ENCODE peak calls at places on chromosomes 12 and 14, in five cellular contexts. I is right atrium auricular region, E is endodermal cell, O is lung, S is aorta. W is an unnamed sample. For H3K27me3 and H3K36me3, the result is how much of the 10 kb centered on the place peaks cover.

GRCh38 chr12:11508699-11509098 is 113.3 kb upstream of the PRB2 start:
- DNase-seq in I (no peak), E (peak), O (no peak), S (no peak), W (no peak)

GRCh38 chr14:67514203-67514607 is 18.9 kb upstream of the PLEKHH1 start:
- DNase-seq in I (no peak), E (no peak), O (no peak), S (peak), W (peak)

GRCh38 chr14:94113908-94114588 is 3.5 kb downstream of the IFI27 start:
- DNase-seq in I (no peak), E (peak), O (no peak), S (no peak), W (no peak)

GRCh38 chr12:13175499-13175898 is 21.0 kb upstream of the EMP1 start:
- DNase-seq in I (no peak), E (no peak), O (no peak), S (no peak), W (no peak)

GRCh38 chr12:84826925-84827324 is 85.7 kb downstream of the SLC6A15 start:
- DNase-seq in I (no peak), E (no peak), O (no peak), S (no peak), W (no peak)

GRCh38 chr14:93163570-93163969 is 21.1 kb downstream of the MOAP1 start:
- DNase-seq in I (no peak), E (no peak), O (no peak), S (no peak), W (no peak)

GRCh38 chr12:63319386-63319785 is 168.4 kb upstream of the AVPR1A start:
- DNase-seq in I (no peak), E (peak), O (no peak), S (no peak), W (peak)

GRCh38 chr14:89411976-89412375 is 5.1 kb downstream of the FOXN3 start:
- DNase-seq in I (no peak), E (no peak), O (no peak), S (no peak), W (no peak)

GRCh38 chr14:65222434-65222833 is 120.1 kb upstream of the MAX start:
- DNase-seq in I (no peak), E (peak), O (peak), S (peak), W (peak)

GRCh38 chr14:99806841-99807240 is 13.6 kb downstream of the EML1 start:
- DNase-seq in I (no peak), E (no peak), O (no peak), S (no peak), W (no peak)

GRCh38 chr14:105067140-105067968 is 2.1 kb upstream of the GPR132 start:
- DNase-seq in I (no peak), E (peak), O (no peak), S (peak), W (no peak)

GRCh38 chr12:118374909-118375308 is 1.4 kb upstream of the SUDS3 start:
- DNase-seq in I (no peak), E (no peak), O (no peak), S (no peak), W (no peak)

GRCh38 chr12:131041216-131041967 is 87.7 kb downstream of the ADGRD1 start:
- DNase-seq in I (no peak), E (no peak), O (no peak), S (no peak), W (peak)

GRCh38 chr12:111597731-111598636 is 1.1 kb downstream of the ATXN2 start:
- DNase-seq in I (no peak), E (peak), O (peak), S (peak), W (peak)

GRCh38 chr12:30438526-30439120 is 257.0 kb downstream of the IPO8 start:
- DNase-seq in I (no peak), E (no peak), O (no peak), S (no peak), W (no peak)

GRCh38 chr14:52279405-52279804 is 11.9 kb downstream of the PTGDR start:
- DNase-seq in I (no peak), E (no peak), O (no peak), S (no peak), W (no peak)

GRCh38 chr12:125186471-125187147 is 121.4 kb downstream of the AACS start:
- DNase-seq in I (no peak), E (peak), O (no peak), S (no peak), W (peak)
- H3K4me3 ChIP-seq in I (peak), E (peak), O (no peak), S (peak), W (peak)

GRCh38 chr12:15886372-15887042 is 4.3 kb downstream of the STRAP start:
- DNase-seq in I (no peak), E (no peak), O (no peak), S (no peak), W (no peak)

GRCh38 chr12:15880721-15881120 is 1.5 kb upstream of the STRAP start:
- DNase-seq in I (no peak), E (no peak), O (no peak), S (no peak), W (no peak)

GRCh38 chr12:15883536-15883935 is 1.3 kb downstream of the STRAP start:
- DNase-seq in I (no peak), E (no peak), O (no peak), S (no peak), W (no peak)

GRCh38 chr12:15879413-15879812 is 2.8 kb upstream of the STRAP start:
- DNase-seq in I (no peak), E (no peak), O (no peak), S (no peak), W (no peak)

DNA sequence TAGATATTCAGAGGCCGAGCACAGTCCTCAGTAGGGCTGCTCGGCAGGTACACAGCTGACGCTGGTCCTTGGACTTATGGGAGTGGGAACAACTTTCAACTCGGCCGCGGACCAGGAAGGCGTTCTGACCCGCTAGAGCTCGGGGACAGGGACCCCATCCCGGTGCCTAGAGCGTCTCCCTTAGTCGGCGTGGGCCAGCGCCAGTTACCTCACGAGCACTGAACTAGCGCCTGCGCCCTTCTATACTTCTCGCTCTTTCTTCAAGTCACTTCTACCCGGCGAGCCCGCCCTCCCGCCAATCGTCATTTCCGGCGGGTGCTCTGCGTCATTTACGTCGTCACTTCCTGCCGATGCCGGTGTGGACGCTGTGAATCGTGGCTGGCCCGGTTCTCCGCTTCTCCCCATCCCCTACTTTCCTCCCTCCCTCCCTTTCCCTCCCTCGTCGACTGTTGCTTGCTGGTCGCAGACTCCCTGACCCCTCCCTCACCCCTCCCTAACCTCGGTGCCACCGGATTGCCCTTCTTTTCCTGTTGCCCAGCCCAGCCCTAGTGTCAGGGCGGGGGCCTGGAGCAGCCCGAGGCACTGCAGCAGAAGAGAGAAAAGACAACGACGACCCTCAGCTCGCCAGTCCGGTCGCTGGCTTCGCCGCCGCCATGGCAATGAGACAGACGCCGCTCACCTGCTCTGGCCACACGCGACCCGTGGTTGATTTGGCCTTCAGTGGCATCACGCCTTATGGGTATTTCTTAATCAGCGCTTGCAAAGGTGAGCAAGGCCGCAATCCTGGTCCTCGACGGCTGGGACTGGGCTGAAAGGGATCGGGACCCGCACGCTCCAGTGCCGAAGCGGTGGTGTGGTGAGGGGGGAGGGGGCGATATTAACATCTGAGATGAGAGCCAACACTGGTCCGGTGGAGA is at the start of gene STRAP:
- DNase-seq in I (peak), E (peak), O (peak), S (peak), W (peak)
- H3K27me3 ChIP-seq in I (under half), E (under half), O (under half), S (under half), W (under half)

GRCh38 chr12:123251403-123252076 is 18.3 kb downstream of the MTRFR start:
- DNase-seq in I (no peak), E (peak), O (no peak), S (no peak), W (no peak)
- H3K36me3 ChIP-seq in I (under half), E (under half), O (under half), S (under half), W (under half)

GRCh38 chr12:104953323-104953722 is 4.8 kb downstream of the SLC41A2 start:
- DNase-seq in I (no peak), E (no peak), O (no peak), S (no peak), W (no peak)
- H3K4me3 ChIP-seq in I (no peak), E (no peak), O (no peak), S (no peak), W (no peak)

GRCh38 chr12:54213084-54213483 is 24.3 kb upstream of the SMUG1 start:
- DNase-seq in I (no peak), E (peak), O (no peak), S (peak), W (no peak)

GRCh38 chr12:54214553-54215374 is 26.0 kb upstream of the SMUG1 start:
- DNase-seq in I (peak), E (peak), O (peak), S (peak), W (peak)

GRCh38 chr12:54210400-54210790 is 21.6 kb upstream of the SMUG1 start:
- DNase-seq in I (no peak), E (peak), O (no peak), S (no peak), W (no peak)

GRCh38 chr12:54208591-54208990 is 19.8 kb upstream of the SMUG1 start:
- DNase-seq in I (no peak), E (no peak), O (no peak), S (no peak), W (no peak)

GRCh38 chr12:54211920-54212319 is 23.1 kb upstream of the SMUG1 start:
- DNase-seq in I (no peak), E (no peak), O (no peak), S (peak), W (no peak)
- H3K27me3 ChIP-seq in I (under half), E (under half), O (under half), S (under half), W (under half)

GRCh38 chr12:48694038-48694437 is 12.0 kb upstream of the KANSL2 start:
- DNase-seq in I (no peak), E (no peak), O (no peak), S (no peak), W (no peak)

GRCh38 chr12:48691826-48692473 is 9.9 kb upstream of the KANSL2 start:
- DNase-seq in I (no peak), E (no peak), O (no peak), S (no peak), W (no peak)

GRCh38 chr12:48695859-48696258 is 13.8 kb upstream of the KANSL2 start:
- DNase-seq in I (no peak), E (no peak), O (no peak), S (no peak), W (no peak)

GRCh38 chr12:48693572-48693971 is 11.5 kb upstream of the KANSL2 start:
- DNase-seq in I (no peak), E (no peak), O (no peak), S (no peak), W (no peak)

DNA sequence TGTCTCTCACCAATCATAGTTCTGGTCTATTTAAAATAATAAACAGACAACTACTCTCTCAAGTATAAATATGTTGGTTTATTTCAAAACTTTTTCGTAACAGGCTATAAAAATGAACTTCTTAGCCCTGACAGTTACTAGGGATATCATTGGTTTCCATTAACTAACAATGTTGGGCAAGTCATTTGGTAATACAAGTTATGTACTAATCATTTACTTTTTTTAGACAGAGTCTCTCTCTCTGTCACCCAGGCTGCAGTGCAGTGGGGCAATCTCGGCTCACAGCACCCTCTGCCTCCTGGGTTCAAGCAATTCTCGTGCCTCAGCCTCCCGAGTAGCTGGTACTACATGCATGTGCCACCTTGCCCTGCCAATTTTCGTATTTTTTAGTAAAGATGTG is 14.6 kb upstream of the KANSL2 start:
- DNase-seq in I (no peak), E (no peak), O (no peak), S (no peak), W (no peak)
- H3K36me3 ChIP-seq in I (half or more), E (half or more), O (under half), S (under half), W (under half)

GRCh38 chr12:5432011-5432400 is at the start of gene NTF3:
- DNase-seq in I (no peak), E (peak), O (no peak), S (peak), W (peak)

GRCh38 chr12:5434647-5434968 is 2.7 kb downstream of the NTF3 start:
- DNase-seq in I (no peak), E (no peak), O (no peak), S (no peak), W (no peak)

GRCh38 chr12:5435161-5435560 is 3.3 kb downstream of the NTF3 start:
- DNase-seq in I (no peak), E (peak), O (no peak), S (no peak), W (no peak)

GRCh38 chr12:5433081-5433839 is 1.4 kb downstream of the NTF3 start:
- DNase-seq in I (no peak), E (peak), O (no peak), S (no peak), W (peak)

DNA sequence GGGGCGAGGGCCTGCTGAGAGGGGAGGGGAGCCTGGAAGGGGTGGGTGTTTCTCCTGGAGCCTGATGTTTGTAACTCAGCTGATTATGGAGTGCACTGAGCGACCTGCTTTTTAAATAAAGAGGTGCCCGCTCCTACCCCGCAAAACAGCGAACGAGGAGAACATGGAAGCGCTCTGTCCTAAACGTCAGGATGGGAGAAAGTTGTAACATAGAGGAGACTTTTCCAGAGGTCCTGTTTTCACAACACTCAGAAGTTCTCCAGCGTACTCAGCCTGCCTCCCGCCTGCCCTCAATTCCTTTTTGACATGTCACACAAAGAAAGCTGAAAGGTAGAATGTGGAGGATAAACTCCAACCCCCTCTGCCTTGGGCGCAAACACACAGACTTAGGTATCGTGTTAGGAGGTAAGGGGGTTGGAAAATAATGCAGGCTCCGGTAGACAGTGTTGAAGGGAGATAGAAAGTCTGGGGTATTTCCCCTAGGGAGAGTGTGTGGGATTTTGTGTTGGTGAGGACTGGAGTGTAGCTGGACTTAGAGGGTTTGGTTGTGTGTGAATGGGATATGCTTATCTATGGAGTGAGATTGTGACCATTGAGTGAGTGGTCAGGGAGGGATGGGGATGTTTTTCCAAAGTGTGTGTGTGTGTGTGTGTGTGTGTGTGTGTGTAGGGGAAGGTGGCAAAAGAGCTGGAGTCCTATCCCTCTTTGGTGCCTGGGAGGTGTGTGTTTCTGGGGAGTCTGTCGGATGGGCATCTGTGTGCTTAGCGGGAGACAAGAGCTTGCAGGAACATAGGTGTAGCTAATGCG is 2.1 kb downstream of the NTF3 start:
- DNase-seq in I (no peak), E (peak), O (no peak), S (no peak), W (no peak)
- H3K4me3 ChIP-seq in I (peak), E (peak), O (no peak), S (peak), W (no peak)